ENCODE peak calls at places on chromosomes 2 and 18, in six cellular contexts. One of them, this sample, is unnamed.

GRCh38 chr2:205806126-205806905 is 124.0 kb downstream of the NRP2 start:
- DNase-seq in ovary: no peak
- DNase-seq in A549: peak; percentile 23
- DNase-seq in H1: no peak
- DNase-seq in sigmoid colon: no peak
- DNase-seq in K562: no peak
- DNase-seq in this sample: no peak

GRCh38 chr2:62569907-62570793 is 64.2 kb upstream of the TMEM17 start:
- DNase-seq in sigmoid colon: no peak
- DNase-seq in K562: no peak
- DNase-seq in A549: peak; percentile 91
- DNase-seq in ovary: peak; percentile 22
- DNase-seq in H1: no peak
- DNase-seq in this sample: peak; percentile 65

GRCh38 chr2:180559766-180560165 is 420.6 kb upstream of the UBE2E3 start:
- DNase-seq in sigmoid colon: no peak
- DNase-seq in A549: no peak
- DNase-seq in K562: no peak
- DNase-seq in H1: no peak
- DNase-seq in ovary: no peak
- DNase-seq in this sample: no peak

GRCh38 chr2:105928563-105928962 is 183.9 kb downstream of the NCK2 start:
- DNase-seq in H1: no peak
- DNase-seq in ovary: no peak
- DNase-seq in K562: no peak
- DNase-seq in A549: no peak
- DNase-seq in sigmoid colon: no peak
- DNase-seq in this sample: no peak

GRCh38 chr2:9712263-9712662 is 81.5 kb upstream of the YWHAQ start:
- DNase-seq in K562: no peak
- DNase-seq in ovary: no peak
- DNase-seq in sigmoid colon: peak; percentile 39
- DNase-seq in A549: no peak
- DNase-seq in H1: no peak
- DNase-seq in this sample: no peak

GRCh38 chr18:7754258-7754657 is 187.1 kb downstream of the PTPRM start:
- DNase-seq in A549: no peak
- DNase-seq in sigmoid colon: no peak
- DNase-seq in K562: no peak
- DNase-seq in ovary: no peak
- DNase-seq in H1: no peak
- DNase-seq in this sample: no peak

GRCh38 chr2:23375448-23375847 is 9.5 kb upstream of the KLHL29 start:
- DNase-seq in A549: peak; percentile 35
- DNase-seq in K562: peak; percentile 39
- DNase-seq in sigmoid colon: no peak
- DNase-seq in ovary: no peak
- DNase-seq in H1: no peak
- DNase-seq in this sample: no peak

GRCh38 chr2:33047939-33048338 is 101.2 kb downstream of the LTBP1 start:
- DNase-seq in H1: no peak
- DNase-seq in A549: no peak
- DNase-seq in ovary: no peak
- DNase-seq in K562: no peak
- DNase-seq in sigmoid colon: no peak
- DNase-seq in this sample: no peak

GRCh38 chr2:36618381-36618780 is 20.4 kb upstream of the FEZ2 start:
- DNase-seq in A549: peak; percentile 71
- DNase-seq in ovary: no peak
- DNase-seq in sigmoid colon: no peak
- DNase-seq in H1: peak; percentile 15
- DNase-seq in K562: peak; percentile 71
- DNase-seq in this sample: no peak

GRCh38 chr2:12315224-12315623 is 401.5 kb upstream of the TRIB2 start:
- DNase-seq in H1: no peak
- DNase-seq in sigmoid colon: no peak
- DNase-seq in K562: no peak
- DNase-seq in ovary: no peak
- DNase-seq in A549: no peak
- DNase-seq in this sample: no peak

GRCh38 chr2:237694423-237695194 is 67.2 kb downstream of the LRRFIP1 start:
- DNase-seq in ovary: no peak
- DNase-seq in sigmoid colon: peak; percentile 69
- DNase-seq in A549: no peak
- DNase-seq in K562: no peak
- DNase-seq in H1: no peak
- DNase-seq in this sample: peak; percentile 65

GRCh38 chr2:162317910-162318279 is 589 bp downstream of the IFIH1 start:
- DNase-seq in ovary: peak; percentile 47
- DNase-seq in A549: no peak
- DNase-seq in H1: no peak
- DNase-seq in sigmoid colon: no peak
- DNase-seq in K562: no peak
- DNase-seq in this sample: peak; percentile 62

GRCh38 chr2:135703300-135703699 is 38.4 kb upstream of the UBXN4 start:
- DNase-seq in A549: no peak
- DNase-seq in ovary: no peak
- DNase-seq in sigmoid colon: no peak
- DNase-seq in H1: no peak
- DNase-seq in K562: no peak
- DNase-seq in this sample: no peak

GRCh38 chr2:64440831-64441230 is 13.1 kb upstream of the LGALSL start:
- DNase-seq in ovary: no peak
- DNase-seq in A549: no peak
- DNase-seq in sigmoid colon: no peak
- DNase-seq in H1: no peak
- DNase-seq in K562: no peak
- DNase-seq in this sample: no peak

GRCh38 chr2:241943961-241944575 is 74.5 kb downstream of the RTP5 start:
- DNase-seq in ovary: no peak
- DNase-seq in sigmoid colon: no peak
- DNase-seq in A549: no peak
- DNase-seq in H1: no peak
- DNase-seq in K562: no peak
- DNase-seq in this sample: no peak

GRCh38 chr2:43950383-43951008 is 45.3 kb downstream of the LRPPRC start:
- DNase-seq in K562: no peak
- DNase-seq in ovary: no peak
- DNase-seq in A549: peak; percentile 21
- DNase-seq in H1: no peak
- DNase-seq in sigmoid colon: no peak
- DNase-seq in this sample: no peak

GRCh38 chr18:58269931-58270330 is 225.9 kb downstream of the NEDD4L start:
- DNase-seq in ovary: no peak
- DNase-seq in sigmoid colon: no peak
- DNase-seq in K562: no peak
- DNase-seq in H1: no peak
- DNase-seq in A549: no peak
- DNase-seq in this sample: no peak

GRCh38 chr18:8177330-8178016 is 431.8 kb upstream of the RAB12 start:
- DNase-seq in H1: no peak
- DNase-seq in K562: no peak
- DNase-seq in A549: no peak
- DNase-seq in sigmoid colon: no peak
- DNase-seq in ovary: no peak
- DNase-seq in this sample: no peak

GRCh38 chr2:146994246-146994645 is 850.6 kb upstream of the ACVR2A start:
- DNase-seq in sigmoid colon: no peak
- DNase-seq in H1: no peak
- DNase-seq in A549: no peak
- DNase-seq in ovary: no peak
- DNase-seq in K562: no peak
- DNase-seq in this sample: no peak

GRCh38 chr2:222456479-222457077 is 32.2 kb downstream of the SGPP2 start:
- DNase-seq in A549: no peak
- DNase-seq in sigmoid colon: no peak
- DNase-seq in H1: no peak
- DNase-seq in ovary: no peak
- DNase-seq in K562: no peak
- DNase-seq in this sample: no peak

GRCh38 chr2:220202066-220202465 is 574.6 kb downstream of the SLC4A3 start:
- DNase-seq in ovary: no peak
- DNase-seq in sigmoid colon: no peak
- DNase-seq in K562: no peak
- DNase-seq in H1: no peak
- DNase-seq in A549: no peak
- DNase-seq in this sample: no peak

GRCh38 chr2:128603411-128603924 is 284.8 kb upstream of the HS6ST1 start:
- DNase-seq in K562: no peak
- DNase-seq in A549: no peak
- DNase-seq in H1: no peak
- DNase-seq in ovary: no peak
- DNase-seq in sigmoid colon: peak; percentile 55
- DNase-seq in this sample: no peak

GRCh38 chr2:99615247-99615771 is 125.5 kb upstream of the REV1 start:
- DNase-seq in ovary: no peak
- DNase-seq in H1: no peak
- DNase-seq in K562: no peak
- DNase-seq in A549: no peak
- DNase-seq in sigmoid colon: no peak
- DNase-seq in this sample: no peak

GRCh38 chr2:177604291-177605065 is 211.9 kb downstream of the AGPS start:
- DNase-seq in H1: no peak
- DNase-seq in A549: peak; percentile 36
- DNase-seq in K562: peak; percentile 51
- DNase-seq in ovary: peak; percentile 25
- DNase-seq in sigmoid colon: no peak
- DNase-seq in this sample: no peak

GRCh38 chr2:151106805-151107490 is 154.7 kb downstream of the RBM43 start:
- DNase-seq in A549: no peak
- DNase-seq in ovary: no peak
- DNase-seq in sigmoid colon: no peak
- DNase-seq in H1: no peak
- DNase-seq in K562: no peak
- DNase-seq in this sample: no peak

DNA sequence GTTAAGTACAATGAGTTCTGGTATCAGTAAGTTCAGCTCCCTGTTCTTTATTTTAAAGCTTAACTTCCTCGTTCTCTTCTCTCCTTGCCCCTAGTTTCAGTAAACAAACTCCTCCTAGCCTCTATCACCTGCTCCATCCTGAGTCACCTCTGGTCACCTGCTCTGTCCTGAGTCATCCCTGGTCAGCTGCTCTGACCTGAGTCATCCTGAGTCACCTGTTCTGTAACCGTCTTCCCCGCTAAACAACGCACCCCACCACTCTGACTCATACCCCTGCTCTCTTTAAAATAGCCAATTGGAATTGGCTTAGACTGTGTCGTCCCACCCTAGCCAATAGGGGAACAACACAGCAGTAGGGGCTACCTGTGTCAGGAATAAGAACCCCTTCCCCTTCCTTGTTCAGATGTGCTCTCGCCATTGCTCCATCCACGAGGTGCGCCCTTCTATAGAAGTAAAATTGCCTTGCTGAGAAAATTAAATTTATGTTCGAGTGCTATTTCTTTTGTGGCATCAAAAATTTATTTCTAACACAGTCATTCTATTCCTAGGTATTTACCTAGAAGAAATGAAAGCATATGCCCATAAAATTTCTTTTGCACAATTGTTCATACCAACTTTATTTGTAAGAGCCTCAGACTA is 24.9 kb upstream of the RMND5A start:
- DNase-seq in A549: peak; percentile 52
- DNase-seq in H1: no peak
- DNase-seq in ovary: no peak
- DNase-seq in sigmoid colon: no peak
- DNase-seq in K562: no peak
- DNase-seq in this sample: no peak
- TF ChIP-seq EP300 in A549: peak; percentile 40
- TF ChIP-seq EP300 in H1: no peak
- TF ChIP-seq EP300 in ovary: no peak
- TF ChIP-seq EP300 in sigmoid colon: no peak
- TF ChIP-seq EP300 in K562: peak; percentile 42
- TF ChIP-seq EP300 in this sample: no peak

DNA sequence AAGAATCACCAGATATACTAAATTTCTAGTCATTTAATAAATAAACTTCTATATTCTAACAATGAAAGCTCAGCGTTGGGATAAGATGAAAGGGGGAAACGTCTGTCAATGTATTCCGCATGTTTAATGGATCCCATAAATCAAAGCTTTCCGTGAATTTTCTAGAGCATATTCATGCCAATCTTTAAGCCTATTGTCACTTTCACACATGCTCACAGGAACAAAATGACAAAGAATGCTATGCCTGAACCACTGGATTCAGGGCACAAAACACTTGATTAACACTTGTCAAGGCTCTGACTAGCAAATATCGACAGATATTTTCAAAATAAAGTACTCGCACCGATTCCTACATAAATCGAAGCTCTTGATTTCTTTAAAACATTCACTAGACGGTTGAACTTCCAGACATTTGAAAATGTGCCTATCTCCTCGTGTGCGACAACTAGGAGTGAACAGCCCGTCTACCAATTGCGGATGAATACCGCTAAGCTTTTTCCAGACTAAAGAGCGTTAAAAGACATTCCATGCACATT is 1.8 kb downstream of the TLK1 start:
- DNase-seq in K562: no peak
- DNase-seq in A549: peak; percentile 23
- DNase-seq in ovary: no peak
- DNase-seq in sigmoid colon: no peak
- DNase-seq in H1: no peak
- DNase-seq in this sample: no peak
- H3K4me3 ChIP-seq in K562: peak overlapping the region; percentile 81
- H3K4me3 ChIP-seq in A549: peak overlapping the region; percentile 91
- H3K4me3 ChIP-seq in ovary: peak overlapping the region; percentile 83
- H3K4me3 ChIP-seq in sigmoid colon: peak overlapping the region; percentile 93
- H3K4me3 ChIP-seq in H1: peak overlapping the region; percentile 100
- H3K4me3 ChIP-seq in this sample: peak overlapping the region; percentile 82

GRCh38 chr18:68440433-68440832 is 274.5 kb downstream of the TMX3 start:
- DNase-seq in H1: no peak
- DNase-seq in ovary: no peak
- DNase-seq in A549: no peak
- DNase-seq in K562: no peak
- DNase-seq in sigmoid colon: no peak
- DNase-seq in this sample: no peak
- TF ChIP-seq EP300 in H1: no peak
- TF ChIP-seq EP300 in ovary: no peak
- TF ChIP-seq EP300 in A549: no peak
- TF ChIP-seq EP300 in K562: no peak
- TF ChIP-seq EP300 in sigmoid colon: no peak
- TF ChIP-seq EP300 in this sample: no peak

GRCh38 chr2:675051-675450 is 2.2 kb downstream of the TMEM18 start:
- DNase-seq in H1: no peak
- DNase-seq in sigmoid colon: no peak
- DNase-seq in A549: no peak
- DNase-seq in K562: no peak
- DNase-seq in ovary: no peak
- DNase-seq in this sample: no peak

GRCh38 chr2:676647-677055 is 555 bp downstream of the TMEM18 start:
- DNase-seq in A549: peak; percentile 84
- DNase-seq in ovary: peak; percentile 100
- DNase-seq in K562: peak; percentile 96
- DNase-seq in H1: peak; percentile 97
- DNase-seq in sigmoid colon: peak; percentile 99
- DNase-seq in this sample: peak; percentile 99

GRCh38 chr2:674319-674985 is 2.8 kb downstream of the TMEM18 start:
- DNase-seq in H1: no peak
- DNase-seq in ovary: no peak
- DNase-seq in A549: no peak
- DNase-seq in sigmoid colon: no peak
- DNase-seq in K562: no peak
- DNase-seq in this sample: no peak

GRCh38 chr2:675982-676646 is 1.1 kb downstream of the TMEM18 start:
- DNase-seq in sigmoid colon: peak; percentile 85
- DNase-seq in ovary: peak; percentile 72
- DNase-seq in K562: peak; percentile 46
- DNase-seq in A549: peak; percentile 50
- DNase-seq in H1: peak; percentile 66
- DNase-seq in this sample: no peak

GRCh38 chr2:675460-675859 is 1.7 kb downstream of the TMEM18 start:
- DNase-seq in sigmoid colon: no peak
- DNase-seq in K562: no peak
- DNase-seq in A549: no peak
- DNase-seq in H1: no peak
- DNase-seq in ovary: peak; percentile 55
- DNase-seq in this sample: no peak
- H3K4me3 ChIP-seq in sigmoid colon: no peak overlapping the region
- H3K4me3 ChIP-seq in K562: no peak overlapping the region
- H3K4me3 ChIP-seq in A549: peak overlapping the region; percentile 65
- H3K4me3 ChIP-seq in H1: no peak overlapping the region
- H3K4me3 ChIP-seq in ovary: no peak overlapping the region
- H3K4me3 ChIP-seq in this sample: no peak overlapping the region